ENCODE peak calls at places on chromosome 12, in nine cellular contexts. P, Q, T, J, S, W, Y, I and U are unnamed samples.

GRCh38 chr12:82436354-82436753 is 78.0 kb downstream of the METTL25 start:
- DNase-seq in P (no peak), Q (no peak), T (no peak), J (no peak), S (no peak), W (no peak), Y (no peak), I (no peak), U (no peak)

GRCh38 chr12:3077572-3078081 is 448 bp downstream of the TSPAN9 start:
- DNase-seq in P (no peak), Q (peak; percentile 12), T (no peak), J (no peak), S (no peak), W (peak; percentile 58), Y (no peak), I (no peak), U (no peak)

GRCh38 chr12:78269620-78270019 is 438.9 kb downstream of the NAV3 start:
- DNase-seq in P (no peak), Q (no peak), T (no peak), J (no peak), S (no peak), W (no peak), Y (no peak), I (no peak), U (no peak)

GRCh38 chr12:80567391-80567790 is 123.4 kb downstream of the PTPRQ start:
- DNase-seq in P (no peak), Q (no peak), T (no peak), J (peak; percentile 12), S (peak; percentile 20), W (peak; percentile 82), Y (no peak), I (no peak), U (no peak)

GRCh38 chr12:131536337-131536736 is 174.6 kb upstream of the SFSWAP start:
- DNase-seq in P (no peak), Q (no peak), T (no peak), J (no peak), S (no peak), W (no peak), Y (no peak), I (no peak), U (no peak)

GRCh38 chr12:2973566-2973965 is 14.4 kb downstream of the TEAD4 start:
- DNase-seq in P (no peak), Q (no peak), T (no peak), J (no peak), S (no peak), W (no peak), Y (no peak), I (no peak), U (no peak)

GRCh38 chr12:76266797-76267196 is 81.4 kb downstream of the BBS10 start:
- DNase-seq in P (no peak), Q (no peak), T (peak; percentile 29), J (no peak), S (no peak), W (peak; percentile 81), Y (no peak), I (peak; percentile 27), U (peak; percentile 72)

GRCh38 chr12:67413577-67413976 is 144.4 kb downstream of the CAND1 start:
- DNase-seq in P (no peak), Q (no peak), T (no peak), J (no peak), S (no peak), W (peak; percentile 44), Y (no peak), I (no peak), U (no peak)

GRCh38 chr12:55019784-55020183 is at the start of gene NEUROD4:
- DNase-seq in P (peak; percentile 93), Q (peak; percentile 71), T (peak; percentile 29), J (peak; percentile 5), S (peak; percentile 2), W (peak; percentile 53), Y (no peak), I (peak; percentile 72), U (no peak)

GRCh38 chr12:94818970-94819369 is 168.6 kb upstream of the TMCC3 start:
- DNase-seq in P (no peak), Q (no peak), T (no peak), J (no peak), S (no peak), W (peak; percentile 19), Y (no peak), I (no peak), U (no peak)

GRCh38 chr12:59626382-59626781 is 30.6 kb downstream of the SLC16A7 start:
- DNase-seq in P (no peak), Q (no peak), T (no peak), J (no peak), S (no peak), W (peak; percentile 7), Y (no peak), I (no peak), U (peak; percentile 11)

GRCh38 chr12:10363922-10364838 is 25.7 kb downstream of the KLRK1 start:
- DNase-seq in P (peak; percentile 30), Q (peak; percentile 53), T (peak; percentile 64), J (peak; percentile 25), S (peak; percentile 46), W (peak; percentile 69), Y (peak; percentile 70), I (peak; percentile 74), U (no peak)